ENCODE peak calls at places on chromosomes 11 and 22, in five cellular contexts. V is neuronal stem cell, Z is fibroblast of lung, O is mammary epithelial cell, U is lower lobe of right lung. T is an unnamed sample. For H3K4me1, the result is how much of the 10 kb centered on the place peaks cover.

GRCh38 chr11:105245781-105246315 is 106.3 kb upstream of the CARD18 start:
- DNase-seq in U (no peak), Z (peak), V (no peak), O (no peak), T (no peak)

GRCh38 chr11:75240381-75241035 is at the start of gene TPBGL:
- DNase-seq in V (peak), O (no peak), Z (no peak), U (no peak), T (no peak)

GRCh38 chr11:1882265-1883238 is 9.1 kb downstream of the PRR33 start:
- DNase-seq in Z (peak), V (peak), U (peak), O (peak), T (peak)

GRCh38 chr11:14132312-14132711 is 169.8 kb downstream of the SPON1 start:
- DNase-seq in U (no peak), O (no peak), V (no peak), Z (peak), T (no peak)

GRCh38 chr11:3886985-3887384 is 31.5 kb downstream of the STIM1 start:
- DNase-seq in O (no peak), U (no peak), V (no peak), Z (no peak), T (no peak)

GRCh38 chr11:32831241-32831640 is 1.5 kb downstream of the PRRG4 start:
- DNase-seq in O (no peak), Z (no peak), V (no peak), U (no peak), T (no peak)

GRCh38 chr11:35347173-35347878 is 72.0 kb downstream of the SLC1A2 start:
- DNase-seq in U (no peak), V (no peak), O (no peak), Z (no peak), T (no peak)

GRCh38 chr22:48307941-48308340 is 1519.7 kb downstream of the BRD1 start:
- DNase-seq in U (no peak), Z (no peak), V (no peak), O (no peak), T (no peak)

GRCh38 chr11:128711136-128711535 is 17.3 kb downstream of the FLI1 start:
- DNase-seq in V (no peak), Z (peak), O (peak), U (no peak), T (peak)

GRCh38 chr22:44125421-44125820 is 55.3 kb upstream of the PARVG start:
- DNase-seq in O (no peak), V (no peak), Z (no peak), U (no peak), T (no peak)

GRCh38 chr11:87548797-87549196 is 511.1 kb downstream of the TMEM135 start:
- DNase-seq in V (no peak), O (no peak), Z (no peak), U (no peak), T (no peak)

GRCh38 chr22:50247748-50248147 is 2.9 kb upstream of the TUBGCP6 start:
- DNase-seq in U (no peak), O (no peak), Z (peak), V (no peak), T (peak)

GRCh38 chr11:12778506-12778905 is 104.3 kb downstream of the TEAD1 start:
- DNase-seq in O (no peak), U (no peak), V (no peak), Z (no peak), T (no peak)

GRCh38 chr11:132895340-132895739 is 637.0 kb downstream of the OPCML start:
- DNase-seq in V (no peak), U (no peak), Z (peak), O (peak), T (no peak)

GRCh38 chr11:106062592-106062949 is 14.6 kb downstream of the KBTBD3 start:
- DNase-seq in U (no peak), Z (no peak), O (no peak), V (no peak), T (no peak)

GRCh38 chr11:19632435-19632834 is 80.2 kb upstream of the NAV2 start:
- DNase-seq in Z (peak), U (no peak), V (no peak), O (peak), T (no peak)

GRCh38 chr11:62921573-62922188 is 518 bp upstream of the CHRM1 start:
- DNase-seq in Z (no peak), O (no peak), U (no peak), V (no peak), T (no peak)

GRCh38 chr11:76910620-76911414 is 50.1 kb downstream of the ACER3 start:
- DNase-seq in U (no peak), O (no peak), Z (peak), V (no peak), T (no peak)

GRCh38 chr11:118973985-118974384 is 2.4 kb downstream of the FOXR1 start:
- DNase-seq in Z (no peak), U (no peak), V (no peak), O (no peak), T (no peak)

GRCh38 chr22:40405178-40406062 is 35.0 kb downstream of the SGSM3 start:
- DNase-seq in V (no peak), U (peak), Z (no peak), O (no peak), T (no peak)

GRCh38 chr11:12249590-12250260 is 127.6 kb upstream of the PARVA start:
- DNase-seq in O (no peak), V (no peak), U (no peak), Z (no peak), T (peak)

GRCh38 chr11:73053964-73054363 is 88.2 kb downstream of the FCHSD2 start:
- DNase-seq in O (no peak), U (no peak), V (no peak), Z (peak), T (no peak)

GRCh38 chr11:76838422-76839068 is 22.2 kb upstream of the ACER3 start:
- DNase-seq in O (no peak), U (no peak), V (peak), Z (peak), T (peak)

GRCh38 chr11:15493066-15493465 is 378.3 kb downstream of the INSC start:
- DNase-seq in U (no peak), O (peak), Z (peak), V (no peak), T (no peak)

GRCh38 chr11:76640540-76640939 is 30.0 kb downstream of the LRRC32 start:
- DNase-seq in Z (no peak), V (peak), U (no peak), O (no peak), T (no peak)

GRCh38 chr22:45764051-45764450 is 92.4 kb downstream of the ATXN10 start:
- DNase-seq in Z (no peak), V (no peak), O (no peak), U (no peak), T (no peak)

GRCh38 chr11:64914123-64914522 is 2.9 kb downstream of the ATG2A start:
- DNase-seq in O (no peak), U (no peak), Z (no peak), V (no peak), T (no peak)

GRCh38 chr11:2290351-2290841 is 11.3 kb downstream of the C11orf21 start:
- DNase-seq in Z (no peak), U (peak), O (no peak), V (no peak), T (no peak)

GRCh38 chr11:31809857-31810778 is 1.0 kb downstream of the PAX6 start:
- DNase-seq in V (no peak), O (peak), U (peak), Z (peak), T (peak)

GRCh38 chr22:23216331-23217170 is 36.2 kb downstream of the BCR start:
- DNase-seq in O (no peak), V (no peak), U (peak), Z (no peak), T (no peak)
- H3K4me1 ChIP-seq in O (under half), V (under half), U (half or more), Z (under half), T (half or more)

DNA sequence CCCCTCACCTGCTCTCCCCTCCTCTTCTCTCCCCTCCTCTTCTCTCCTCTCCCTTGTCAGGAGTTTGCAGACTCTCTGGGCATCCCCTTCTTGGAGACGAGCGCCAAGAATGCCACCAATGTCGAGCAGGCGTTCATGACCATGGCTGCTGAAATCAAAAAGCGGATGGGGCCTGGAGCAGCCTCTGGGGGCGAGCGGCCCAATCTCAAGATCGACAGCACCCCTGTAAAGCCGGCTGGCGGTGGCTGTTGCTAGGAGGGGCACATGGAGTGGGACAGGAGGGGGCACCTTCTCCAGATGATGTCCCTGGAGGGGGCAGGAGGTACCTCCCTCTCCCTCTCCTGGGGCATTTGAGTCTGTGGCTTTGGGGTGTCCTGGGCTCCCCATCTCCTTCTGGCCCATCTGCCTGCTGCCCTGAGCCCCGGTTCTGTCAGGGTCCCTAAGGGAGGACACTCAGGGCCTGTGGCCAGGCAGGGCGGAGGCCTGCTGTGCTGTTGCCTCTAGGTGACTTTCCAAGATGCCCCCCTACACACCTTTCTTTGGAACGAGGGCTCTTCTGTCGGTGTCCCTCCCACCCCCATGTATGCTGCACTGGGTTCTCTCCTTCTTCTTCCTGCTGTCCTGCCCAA is 1.9 kb upstream of the CNIH2 start:
- DNase-seq in U (no peak), Z (no peak), O (no peak), V (no peak), T (no peak)
- H3K4me1 ChIP-seq in U (under half), Z (under half), O (under half), V (under half), T (under half)

DNA sequence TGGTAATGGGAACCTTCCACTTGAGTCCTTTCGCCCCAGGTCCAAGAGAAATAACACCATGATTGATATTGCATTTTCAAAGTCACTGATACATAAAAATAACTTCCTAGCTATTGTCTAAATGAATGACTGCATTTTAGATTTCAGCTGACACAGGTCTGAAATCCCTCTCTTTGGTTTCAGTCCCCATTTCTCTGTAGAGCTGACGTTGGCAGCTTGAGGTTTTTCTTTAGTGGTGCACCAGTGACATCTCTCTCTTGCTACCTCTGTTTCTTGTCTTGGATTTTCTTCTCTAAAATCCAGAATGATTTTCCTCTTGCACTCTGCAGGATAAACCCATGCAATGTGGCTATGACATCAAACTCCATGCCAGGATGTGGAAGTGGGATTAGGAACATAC is 31.7 kb upstream of the SORL1 start:
- DNase-seq in V (no peak), O (no peak), U (no peak), Z (no peak), T (no peak)
- H3K4me1 ChIP-seq in V (under half), O (under half), U (under half), Z (under half), T (under half)

DNA sequence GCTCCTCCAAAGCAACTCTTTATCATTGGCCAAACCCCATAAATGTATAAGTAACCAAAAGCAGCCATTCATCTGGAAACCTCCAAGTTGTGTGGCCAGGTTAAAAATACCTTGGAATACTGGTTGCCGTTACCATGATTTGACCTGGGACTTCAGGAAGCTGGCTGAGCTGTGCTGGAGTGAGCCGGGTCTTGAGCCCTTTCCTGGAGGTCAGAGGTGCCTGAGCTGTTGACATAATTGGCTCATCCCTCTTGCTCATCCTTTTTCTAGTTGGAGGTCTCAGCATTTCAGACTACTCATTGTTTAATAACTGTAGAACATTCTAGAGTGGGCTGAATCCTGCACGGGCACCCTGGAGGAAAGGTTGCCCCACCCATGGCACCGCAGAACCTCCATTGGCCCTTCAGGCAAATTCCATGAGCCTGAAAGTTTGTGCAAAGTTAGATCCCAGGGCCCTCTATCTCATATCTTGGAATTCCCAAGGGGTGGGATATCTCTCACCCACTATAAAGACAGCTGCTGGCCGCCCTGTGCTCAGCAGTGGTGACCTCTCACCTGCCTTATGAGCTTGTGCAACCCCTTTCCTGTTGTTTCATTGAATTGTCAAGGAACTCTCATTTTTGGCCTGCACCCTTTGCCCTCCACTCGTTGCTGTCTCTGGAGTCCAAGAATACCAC is 77.0 kb downstream of the C22orf31 start:
- DNase-seq in U (no peak), Z (no peak), O (no peak), V (no peak), T (no peak)
- H3K4me1 ChIP-seq in U (half or more), Z (under half), O (under half), V (under half), T (under half)

GRCh38 chr11:66689661-66690590 is 12.2 kb upstream of the RBM4B start:
- DNase-seq in U (no peak), Z (no peak), O (no peak), V (no peak), T (no peak)
- H3K4me1 ChIP-seq in U (under half), Z (under half), O (under half), V (under half), T (under half)

T was measured in endothelial cell of umbilical vein.